ENCODE peak calls at places on chromosomes 16 and 17, in five cellular contexts. C, A, L, R and V are unnamed samples.
A peak's percentile ranks its signal among the peaks of the same experiment; 100 is the strongest.

GRCh38 chr16:1771072-1771863 is at the start of gene NME3:
- DNase-seq in L (peak; percentile 73), C (peak; percentile 56), A (peak; percentile 80), R (peak; percentile 69), V (peak; percentile 69)

GRCh38 chr17:50558091-50558490 is 2.4 kb upstream of the CACNA1G start:
- DNase-seq in L (no peak), C (no peak), R (no peak), A (no peak), V (no peak)

GRCh38 chr17:40344321-40345160 is 20.0 kb downstream of the GJD3 start:
- DNase-seq in C (no peak), A (no peak), R (no peak), L (no peak), V (no peak)

GRCh38 chr17:67323445-67323844 is 42.9 kb downstream of the PSMD12 start:
- DNase-seq in C (no peak), A (no peak), L (no peak), R (no peak), V (no peak)

GRCh38 chr17:55683554-55684315 is 38.9 kb downstream of the TMEM100 start:
- DNase-seq in A (no peak), R (no peak), L (no peak), C (no peak), V (no peak)

GRCh38 chr16:76857402-76857801 is 333.6 kb upstream of the MON1B start:
- DNase-seq in A (no peak), C (no peak), L (no peak), R (no peak), V (no peak)

GRCh38 chr17:66549312-66549705 is 246.9 kb downstream of the PRKCA start:
- DNase-seq in L (no peak), A (no peak), C (peak; percentile 63), R (no peak), V (peak; percentile 90)

GRCh38 chr16:65294708-65295107 is 172.8 kb upstream of the CDH11 start:
- DNase-seq in A (no peak), C (no peak), R (no peak), L (no peak), V (no peak)

GRCh38 chr17:58691701-58692238 is at the start of gene TEX14:
- DNase-seq in R (no peak), C (no peak), L (peak; percentile 8), A (no peak), V (no peak)

GRCh38 chr17:71085238-71086033 is 916.1 kb downstream of the KCNJ2 start:
- DNase-seq in R (peak; percentile 60), L (peak; percentile 28), C (no peak), A (peak; percentile 77), V (no peak)
- H3K4me3 ChIP-seq in R (no peak overlapping the region), L (no peak overlapping the region), C (no peak overlapping the region), A (no peak overlapping the region), V (no peak overlapping the region)

GRCh38 chr17:43754947-43755346 is 3.6 kb downstream of the SOST start:
- DNase-seq in A (no peak), R (no peak), L (no peak), C (no peak), V (no peak)
- H3K4me3 ChIP-seq in A (peak overlapping the region; percentile 16), R (no peak overlapping the region), L (no peak overlapping the region), C (no peak overlapping the region), V (no peak overlapping the region)

GRCh38 chr17:35214631-35215273 is 20.6 kb upstream of the SLC35G3 start:
- DNase-seq in L (peak; percentile 25), A (no peak), R (no peak), C (no peak), V (no peak)

GRCh38 chr17:35217107-35217506 is 22.9 kb upstream of the SLC35G3 start:
- DNase-seq in A (no peak), R (no peak), C (no peak), L (no peak), V (no peak)

GRCh38 chr17:35212668-35213067 is 18.5 kb upstream of the SLC35G3 start:
- DNase-seq in L (no peak), R (no peak), C (no peak), A (no peak), V (no peak)

GRCh38 chr17:35213412-35213925 is 19.3 kb upstream of the SLC35G3 start:
- DNase-seq in R (no peak), C (no peak), L (no peak), A (no peak), V (no peak)

DNA sequence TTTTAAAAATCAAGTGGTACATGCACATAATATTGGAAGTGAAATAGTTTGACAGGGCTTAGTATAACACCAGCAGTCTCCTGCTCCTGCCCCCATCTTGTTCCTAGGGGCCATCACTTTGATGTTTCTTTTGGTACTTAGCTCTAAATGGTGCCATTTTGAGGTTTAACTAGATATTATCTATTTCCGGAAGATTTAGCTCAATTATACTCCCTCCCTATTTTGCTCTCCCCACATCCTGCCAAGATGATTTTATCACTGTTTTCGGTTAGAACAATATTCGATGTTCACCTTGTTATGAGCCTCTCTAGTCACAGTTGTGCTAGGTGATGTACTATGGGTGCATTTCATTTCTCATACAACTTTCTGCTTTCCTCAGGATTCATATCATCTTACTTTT is 20.0 kb upstream of the SLC35G3 start:
- DNase-seq in A (no peak), R (no peak), C (no peak), L (peak; percentile 57), V (no peak)
- H3K4me3 ChIP-seq in A (no peak overlapping the region), R (no peak overlapping the region), C (no peak overlapping the region), L (no peak overlapping the region), V (no peak overlapping the region)

GRCh38 chr17:8108972-8109668 is 9.2 kb downstream of the ALOXE3 start:
- DNase-seq in A (no peak), L (no peak), C (no peak), R (no peak), V (no peak)

GRCh38 chr17:8105957-8106398 is 12.3 kb downstream of the ALOXE3 start:
- DNase-seq in A (no peak), L (peak; percentile 49), R (no peak), C (no peak), V (no peak)

GRCh38 chr17:8110456-8110804 is 7.9 kb downstream of the ALOXE3 start:
- DNase-seq in A (no peak), C (no peak), L (no peak), R (no peak), V (no peak)

GRCh38 chr17:8110907-8111306 is 7.4 kb downstream of the ALOXE3 start:
- DNase-seq in A (no peak), R (no peak), C (no peak), L (no peak), V (no peak)

DNA sequence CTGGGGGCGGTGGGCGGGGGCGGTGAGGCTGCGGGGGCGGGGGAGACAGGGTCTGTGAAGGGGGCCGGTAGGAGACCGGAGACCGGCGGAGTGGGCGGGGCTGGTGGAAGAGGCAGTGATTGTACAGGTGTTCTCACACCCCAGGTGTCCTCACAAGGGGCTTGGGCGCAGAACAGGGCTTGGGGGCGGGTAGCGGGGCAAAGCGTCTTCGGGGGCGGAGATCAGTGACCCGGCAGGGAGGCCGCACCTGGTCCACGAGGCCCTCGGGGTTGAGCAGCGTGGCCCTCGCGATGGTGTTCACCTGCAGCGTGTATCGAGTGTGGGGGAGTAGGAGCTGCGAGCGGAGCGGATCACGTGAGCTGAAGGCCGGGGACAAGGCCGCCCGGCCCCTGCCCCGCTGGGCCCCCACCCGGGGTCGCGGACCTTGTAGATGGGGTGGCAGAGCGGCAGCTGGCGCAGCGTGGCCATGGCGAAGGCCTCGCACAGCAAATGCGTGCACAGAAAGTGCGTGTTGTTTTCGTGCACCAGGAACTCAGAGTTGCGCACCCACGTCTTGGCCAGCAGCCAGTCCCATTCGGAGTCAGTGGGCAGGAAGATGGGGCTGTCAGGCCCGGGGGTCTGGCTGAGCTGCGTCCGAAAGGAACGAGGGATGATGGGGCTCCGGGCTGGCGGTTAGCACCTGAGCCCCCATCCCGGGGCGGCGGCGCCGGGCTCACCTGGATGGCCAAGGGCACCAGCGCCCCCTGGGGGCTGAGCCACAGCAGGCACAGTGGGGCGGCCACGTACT is 8.5 kb downstream of the ALOXE3 start:
- DNase-seq in C (no peak), R (peak; percentile 77), A (peak; percentile 82), L (peak; percentile 29), V (no peak)
- H3K4me3 ChIP-seq in C (no peak overlapping the region), R (peak overlapping the region; percentile 13), A (peak overlapping the region; percentile 50), L (no peak overlapping the region), V (no peak overlapping the region)

GRCh38 chr16:87045462-87046216 is 271.6 kb downstream of the C16orf95 start:
- DNase-seq in R (no peak), L (no peak), C (no peak), A (no peak), V (no peak)
- H3K4me3 ChIP-seq in R (no peak overlapping the region), L (no peak overlapping the region), C (no peak overlapping the region), A (no peak overlapping the region), V (no peak overlapping the region)

GRCh38 chr16:11139624-11140375 is 116.2 kb downstream of the SOCS1 start:
- DNase-seq in R (no peak), C (no peak), A (peak; percentile 21), L (no peak), V (peak; percentile 18)
- H3K4me3 ChIP-seq in R (no peak overlapping the region), C (no peak overlapping the region), A (no peak overlapping the region), L (no peak overlapping the region), V (no peak overlapping the region)

GRCh38 chr16:75152635-75153034 is 4.3 kb downstream of the ZFP1 start:
- DNase-seq in C (no peak), L (no peak), R (no peak), A (no peak), V (no peak)

GRCh38 chr16:75151798-75152197 is 3.5 kb downstream of the ZFP1 start:
- DNase-seq in R (no peak), A (no peak), C (no peak), L (no peak), V (no peak)

GRCh38 chr16:75148311-75149195 is at the start of gene ZFP1:
- DNase-seq in A (peak; percentile 98), C (peak; percentile 88), L (peak; percentile 95), R (peak; percentile 97), V (peak; percentile 91)

GRCh38 chr16:75147968-75148310 is 385 bp upstream of the ZFP1 start:
- DNase-seq in A (no peak), R (no peak), L (no peak), C (no peak), V (no peak)
- H3K4me3 ChIP-seq in A (peak overlapping the region; percentile 86), R (no peak overlapping the region), L (peak overlapping the region; percentile 35), C (no peak overlapping the region), V (peak overlapping the region; percentile 91)

GRCh38 chr17:9256361-9256943 is 235.1 kb downstream of the NTN1 start:
- DNase-seq in R (no peak), L (peak; percentile 72), A (no peak), C (no peak), V (no peak)
- H3K4me3 ChIP-seq in R (no peak overlapping the region), L (no peak overlapping the region), A (no peak overlapping the region), C (no peak overlapping the region), V (no peak overlapping the region)

DNA sequence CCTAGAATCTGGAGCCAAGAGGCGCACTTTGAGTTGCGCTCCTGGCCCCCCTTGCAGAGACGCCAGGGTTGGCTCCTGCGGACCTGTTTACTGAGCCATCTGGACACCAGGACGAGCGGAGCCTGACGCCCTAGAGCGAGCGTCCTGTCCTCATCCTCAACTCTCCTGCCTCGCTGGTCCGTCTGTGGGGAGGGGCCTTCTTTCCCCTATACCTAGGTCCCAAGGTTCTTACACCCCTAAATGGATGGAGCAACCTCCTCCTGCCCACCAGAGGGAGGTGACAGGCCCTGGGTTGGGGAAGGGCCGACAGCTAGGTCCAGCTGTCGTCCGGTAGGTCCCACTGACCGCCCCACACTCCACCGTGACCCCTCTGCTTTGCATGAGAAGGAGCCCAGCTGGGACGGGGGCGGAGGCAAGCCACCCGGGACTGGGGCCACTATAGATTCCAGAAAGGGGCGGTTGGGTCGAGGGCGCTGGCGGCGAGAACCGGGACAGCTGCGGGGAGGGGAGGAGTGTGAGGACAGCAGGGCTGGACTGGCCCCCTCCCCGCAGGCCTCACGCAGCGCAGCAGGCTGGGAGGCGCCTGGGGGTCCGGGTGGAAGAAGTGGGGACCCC is 3.0 kb upstream of the LHX1 start:
- DNase-seq in R (no peak), L (no peak), A (peak; percentile 60), C (no peak), V (no peak)
- H3K4me3 ChIP-seq in R (peak overlapping the region; percentile 42), L (no peak overlapping the region), A (peak overlapping the region; percentile 42), C (no peak overlapping the region), V (no peak overlapping the region)

GRCh38 chr16:20844054-20844453 is 37.7 kb downstream of the REXO5 start:
- DNase-seq in C (no peak), A (no peak), R (no peak), L (no peak), V (no peak)
- H3K4me3 ChIP-seq in C (no peak overlapping the region), A (no peak overlapping the region), R (no peak overlapping the region), L (no peak overlapping the region), V (no peak overlapping the region)